ENCODE peak calls at places on chromosomes 11 and 22, in six cellular contexts. P is AG04450; C is NCI-H510A treated with DMSO at 0.1 percent for 48 hours; T is activated CD8-positive, alpha-beta memory T cell treated with anti-CD3 and anti-CD28 coated beads for 48 hours; A is brain pericyte; E is NCI-H1105. Y is an unnamed sample.

GRCh38 chr22:22207845-22208564 is 36.6 kb upstream of the VPREB1 start:
- DNase-seq in P (peak), C (peak), T (peak), A (no peak), E (peak), Y (peak)

GRCh38 chr11:62842171-62842717 is 2.9 kb upstream of the WDR74 start:
- DNase-seq in P (no peak), C (peak), T (no peak), A (no peak), E (no peak), Y (no peak)

GRCh38 chr22:46894081-46894671 is 131.7 kb downstream of the TBC1D22A start:
- DNase-seq in P (no peak), C (no peak), T (no peak), A (no peak), E (no peak), Y (no peak)

GRCh38 chr11:12110714-12111481 is 508 bp downstream of the MICAL2 start:
- DNase-seq in P (no peak), C (peak), T (no peak), A (no peak), E (peak), Y (no peak)

GRCh38 chr11:99240192-99241030 is 219.7 kb downstream of the CNTN5 start:
- DNase-seq in P (no peak), C (no peak), T (no peak), A (no peak), E (no peak), Y (no peak)

GRCh38 chr11:126586303-126586627 is 230.8 kb downstream of the ST3GAL4 start:
- DNase-seq in P (no peak), C (no peak), T (no peak), A (no peak), E (no peak), Y (no peak)

GRCh38 chr11:118641463-118642019 is 34.1 kb downstream of the PHLDB1 start:
- DNase-seq in P (no peak), C (peak), T (no peak), A (no peak), E (peak), Y (no peak)

GRCh38 chr22:36554101-36554500 is 25.1 kb upstream of the EIF3D start:
- DNase-seq in P (no peak), C (no peak), T (no peak), A (no peak), E (no peak), Y (no peak)

GRCh38 chr22:19559324-19559811 is 35.2 kb upstream of the CLDN5 start:
- DNase-seq in P (no peak), C (no peak), T (no peak), A (no peak), E (no peak), Y (no peak)

GRCh38 chr11:31050061-31050790 is 319.3 kb downstream of the DCDC1 start:
- DNase-seq in P (no peak), C (no peak), T (no peak), A (no peak), E (peak), Y (peak)

GRCh38 chr11:110525883-110526282 is 96.1 kb downstream of the FDX1 start:
- DNase-seq in P (peak), C (no peak), T (no peak), A (no peak), E (peak), Y (peak)

GRCh38 chr22:45575173-45575572 is 72.5 kb downstream of the FBLN1 start:
- DNase-seq in P (no peak), C (no peak), T (no peak), A (no peak), E (no peak), Y (no peak)

GRCh38 chr11:44894217-44894617 is 56.5 kb downstream of the TP53I11 start:
- DNase-seq in P (peak), C (no peak), T (peak), A (peak), E (peak), Y (peak)

GRCh38 chr11:2196970-2197770 is 25.6 kb upstream of the TH start:
- DNase-seq in P (peak), C (peak), T (peak), A (no peak), E (peak), Y (peak)

GRCh38 chr11:125132586-125132985 is 21.2 kb upstream of the TMEM218 start:
- DNase-seq in P (no peak), C (no peak), T (no peak), A (no peak), E (no peak), Y (no peak)

GRCh38 chr22:25127274-25127673 is 72.4 kb upstream of the CRYBB3 start:
- DNase-seq in P (no peak), C (no peak), T (no peak), A (no peak), E (no peak), Y (no peak)

GRCh38 chr11:66068923-66069714 is 953 bp upstream of the PACS1 start:
- DNase-seq in P (no peak), C (no peak), T (no peak), A (no peak), E (no peak), Y (peak)

GRCh38 chr11:64140101-64140500 is 25.8 kb downstream of the MACROD1 start:
- DNase-seq in P (no peak), C (no peak), T (no peak), A (no peak), E (no peak), Y (no peak)

GRCh38 chr22:32932176-32932575 is 126.0 kb downstream of the SYN3 start:
- DNase-seq in P (peak), C (no peak), T (no peak), A (no peak), E (no peak), Y (no peak)

GRCh38 chr11:72233773-72234513 is 9.4 kb downstream of the INPPL1 start:
- DNase-seq in P (no peak), C (no peak), T (no peak), A (no peak), E (no peak), Y (no peak)

GRCh38 chr11:69697489-69697843 is 6.4 kb downstream of the FGF19 start:
- DNase-seq in P (no peak), C (no peak), T (no peak), A (no peak), E (no peak), Y (no peak)

GRCh38 chr11:109247071-109247470 is 174.9 kb upstream of the C11orf87 start:
- DNase-seq in P (no peak), C (no peak), T (no peak), A (no peak), E (no peak), Y (peak)

GRCh38 chr11:114762437-114762836 is 84.1 kb downstream of the NXPE2 start:
- DNase-seq in P (peak), C (peak), T (no peak), A (no peak), E (no peak), Y (peak)

GRCh38 chr11:132084433-132084832 is 714.0 kb downstream of the NTM start:
- DNase-seq in P (no peak), C (no peak), T (no peak), A (no peak), E (no peak), Y (no peak)

GRCh38 chr11:128522943-128523518 is 64.3 kb downstream of the ETS1 start:
- DNase-seq in P (no peak), C (no peak), T (no peak), A (no peak), E (no peak), Y (no peak)

Y was measured in LHCN-M2.